ENCODE peak calls at places on chromosomes 16 and 17, in seven cellular contexts. A is CD4-positive, alpha-beta T cell; G is psoas muscle; V is mammary epithelial cell; Q is foreskin keratinocyte; L is adrenal gland; S is sigmoid colon. H is an unnamed sample.

GRCh38 chr16:22220076-22220453 is 14.0 kb downstream of the EEF2K start:
- DNase-seq in A (no peak), G (peak), V (no peak), Q (no peak), L (no peak), S (peak), H (no peak)

GRCh38 chr17:74749262-74750038 is 1.0 kb downstream of the NHERF1 start:
- DNase-seq in A (peak), G (peak), V (no peak), Q (peak), L (no peak), S (no peak), H (no peak)

GRCh38 chr16:57479043-57479421 is 7.3 kb downstream of the DOK4 start:
- DNase-seq in A (no peak), G (no peak), V (no peak), Q (no peak), L (no peak), S (no peak), H (no peak)

GRCh38 chr17:51948128-51948527 is 210.4 kb downstream of the CA10 start:
- DNase-seq in A (no peak), G (no peak), V (no peak), Q (peak), L (no peak), S (no peak), H (peak)

GRCh38 chr17:7241047-7241733 is 1.1 kb downstream of the GABARAP start:
- DNase-seq in A (no peak), G (no peak), V (no peak), Q (no peak), L (no peak), S (no peak), H (no peak)

GRCh38 chr16:35363510-35363909 is 1904.1 kb downstream of the TP53TG3F start:
- DNase-seq in A (no peak), G (no peak), V (no peak), Q (no peak), L (no peak), S (no peak), H (no peak)

GRCh38 chr17:82961366-82962162 is 117.8 kb upstream of the METRNL start:
- DNase-seq in A (no peak), G (no peak), V (no peak), Q (no peak), L (no peak), S (peak), H (no peak)

GRCh38 chr17:29674270-29674669 is 51.6 kb upstream of the CORO6 start:
- DNase-seq in A (no peak), G (no peak), V (no peak), Q (no peak), L (no peak), S (no peak), H (no peak)

GRCh38 chr16:22220714-22221113 is 14.6 kb downstream of the EEF2K start:
- DNase-seq in A (no peak), G (peak), V (no peak), Q (no peak), L (peak), S (no peak), H (no peak)

GRCh38 chr16:13892301-13892700 is 27.7 kb upstream of the ERCC4 start:
- DNase-seq in A (no peak), G (no peak), V (no peak), Q (no peak), L (no peak), S (no peak), H (no peak)

GRCh38 chr17:82317394-82318168 is at the start of gene CD7:
- DNase-seq in A (peak), G (no peak), V (no peak), Q (no peak), L (no peak), S (no peak), H (no peak)

GRCh38 chr16:239948-240277 is 5.3 kb downstream of the FAM234A start:
- DNase-seq in A (no peak), G (no peak), V (no peak), Q (no peak), L (no peak), S (no peak), H (no peak)

GRCh38 chr16:20675488-20676267 is 21.8 kb downstream of the ACSM1 start:
- DNase-seq in A (no peak), G (no peak), V (peak), Q (peak), L (no peak), S (peak), H (peak)

GRCh38 chr16:87174061-87174460 is 143.1 kb downstream of the C16orf95 start:
- DNase-seq in A (no peak), G (no peak), V (no peak), Q (no peak), L (no peak), S (no peak), H (no peak)

GRCh38 chr17:7842950-7843535 is 9.0 kb downstream of the KDM6B start:
- DNase-seq in A (no peak), G (peak), V (no peak), Q (no peak), L (peak), S (peak), H (no peak)

GRCh38 chr16:68083861-68084503 is 1.2 kb upstream of the NFATC3 start:
- DNase-seq in A (no peak), G (no peak), V (no peak), Q (no peak), L (no peak), S (peak), H (no peak)

GRCh38 chr16:12439443-12440232 is 364.0 kb downstream of the CPPED1 start:
- DNase-seq in A (no peak), G (no peak), V (no peak), Q (no peak), L (no peak), S (no peak), H (no peak)

GRCh38 chr17:263271-263670 is 81.8 kb upstream of the DOC2B start:
- DNase-seq in A (no peak), G (no peak), V (no peak), Q (no peak), L (no peak), S (peak), H (no peak)

GRCh38 chr17:40069751-40070643 is 7.2 kb downstream of the THRA start:
- DNase-seq in A (peak), G (no peak), V (peak), Q (peak), L (peak), S (peak), H (peak)

GRCh38 chr16:17544785-17545184 is 74.0 kb upstream of the XYLT1 start:
- DNase-seq in A (no peak), G (no peak), V (no peak), Q (no peak), L (no peak), S (no peak), H (no peak)
- TF ChIP-seq CTCF in A (peak), G (no peak), V (peak), Q (peak), L (no peak), S (no peak), H (no peak)

GRCh38 chr16:50695017-50696000 is 1.9 kb downstream of the NOD2 start:
- DNase-seq in A (no peak), G (no peak), V (no peak), Q (no peak), L (no peak), S (no peak), H (no peak)
- H3K27ac ChIP-seq in A (peak), G (peak), V (peak), Q (peak), L (peak), S (peak), H (peak)

GRCh38 chr16:88649924-88650748 is 717 bp downstream of the CYBA start:
- DNase-seq in A (peak), G (no peak), V (no peak), Q (no peak), L (no peak), S (no peak), H (no peak)
- TF ChIP-seq CTCF in A (no peak), G (no peak), V (no peak), Q (no peak), L (no peak), S (no peak), H (no peak)

GRCh38 chr17:77164483-77165030 is 23.8 kb downstream of the SEC14L1 start:
- DNase-seq in A (no peak), G (peak), V (no peak), Q (no peak), L (peak), S (no peak), H (no peak)

GRCh38 chr17:77163001-77163400 is 22.2 kb downstream of the SEC14L1 start:
- DNase-seq in A (no peak), G (no peak), V (no peak), Q (no peak), L (no peak), S (no peak), H (no peak)

GRCh38 chr17:77165577-77165976 is 24.8 kb downstream of the SEC14L1 start:
- DNase-seq in A (no peak), G (no peak), V (no peak), Q (no peak), L (no peak), S (no peak), H (no peak)

GRCh38 chr17:77161953-77162352 is 21.2 kb downstream of the SEC14L1 start:
- DNase-seq in A (no peak), G (no peak), V (no peak), Q (no peak), L (no peak), S (no peak), H (no peak)

GRCh38 chr17:77163521-77164280 is 22.9 kb downstream of the SEC14L1 start:
- DNase-seq in A (no peak), G (no peak), V (no peak), Q (no peak), L (no peak), S (no peak), H (no peak)
- H3K27ac ChIP-seq in A (no peak), G (peak), V (no peak), Q (no peak), L (peak), S (peak), H (peak)

GRCh38 chr16:75097941-75098897 is 18.4 kb downstream of the LDHD start:
- DNase-seq in A (peak), G (no peak), V (no peak), Q (no peak), L (peak), S (no peak), H (no peak)
- TF ChIP-seq CTCF in A (no peak), G (no peak), V (no peak), Q (no peak), L (no peak), S (no peak), H (no peak)

DNA sequence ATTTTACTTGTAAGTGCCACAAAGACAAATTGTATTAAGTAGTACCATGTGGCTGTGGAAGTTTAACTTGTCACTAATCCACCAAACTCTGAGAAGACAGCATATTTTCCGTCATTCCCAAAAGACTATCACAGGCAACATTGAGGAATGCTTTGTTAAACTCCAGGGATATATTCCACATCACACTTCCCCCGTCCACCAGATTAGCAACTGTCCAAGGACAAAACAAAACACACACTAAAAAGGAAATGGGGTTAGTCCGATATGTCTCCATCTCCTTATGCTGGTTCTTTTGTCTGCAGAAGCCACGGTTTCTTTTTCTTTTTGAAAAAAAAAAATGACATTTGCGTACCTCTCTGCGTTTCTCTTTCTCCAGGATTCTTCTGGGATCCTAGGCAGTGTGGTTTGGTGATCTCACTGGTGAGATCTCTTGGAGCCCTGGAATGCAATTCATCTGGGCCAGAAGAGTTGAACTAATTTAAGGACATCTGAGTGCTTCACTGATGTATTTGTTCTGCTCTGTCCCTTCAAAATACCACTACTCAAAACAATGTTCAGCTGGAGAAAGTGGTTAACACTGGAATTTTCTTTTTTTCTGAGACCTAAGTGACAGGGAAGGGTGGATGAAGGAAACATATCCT is 40.6 kb downstream of the PRKCB start:
- DNase-seq in A (no peak), G (no peak), V (no peak), Q (no peak), L (no peak), S (no peak), H (no peak)
- H3K27ac ChIP-seq in A (no peak), G (no peak), V (no peak), Q (no peak), L (no peak), S (peak), H (no peak)

H was measured in RWPE1.